ENCODE peak calls at places on chromosomes 2 and 18, in nine cellular contexts. U is neuronal stem cell; A is LoVo; Q is stimulated activated CD4-positive, alpha-beta T cell treated with anti-CD3 and anti-CD28 coated beads, Interleukin-15, amount 100 ng/mL, for 1 hour; C is DMS79 treated with DMSO at 0.1 percent for 48 hours; F is nephron progenitor cell; Y is HFFc6; B is HT1080; I is upper lobe of left lung. D is an unnamed sample.

GRCh38 chr2:206642075-206643025 is at the start of gene FAM237A:
- DNase-seq in A (peak), Y (no peak), B (peak), I (no peak), U (peak), C (no peak), F (peak), Q (no peak), D (no peak)

GRCh38 chr18:36757081-36757480 is 71.7 kb downstream of the TPGS2 start:
- DNase-seq in A (peak), C (peak), Y (peak), B (peak), U (peak), Q (no peak), F (no peak), I (no peak), D (peak)

GRCh38 chr2:45808294-45808693 is 156.8 kb downstream of the PRKCE start:
- DNase-seq in I (no peak), B (no peak), Y (no peak), C (no peak), A (no peak), U (no peak), Q (no peak), F (no peak), D (no peak)

GRCh38 chr2:229416116-229416694 is 145.1 kb upstream of the PID1 start:
- DNase-seq in Q (no peak), A (no peak), F (no peak), Y (peak), I (peak), C (no peak), U (no peak), B (peak), D (no peak)

GRCh38 chr18:13147146-13147545 is 71.4 kb upstream of the LDLRAD4 start:
- DNase-seq in Q (no peak), B (no peak), Y (no peak), U (no peak), I (peak), A (no peak), C (no peak), F (no peak), D (no peak)

GRCh38 chr2:74244286-74244685 is 45.9 kb downstream of the MTHFD2 start:
- DNase-seq in F (no peak), Q (no peak), A (no peak), B (no peak), Y (no peak), C (no peak), U (no peak), I (no peak), D (no peak)

GRCh38 chr2:188456114-188456909 is 164.6 kb downstream of the GULP1 start:
- DNase-seq in A (no peak), Q (no peak), B (no peak), F (no peak), C (no peak), Y (no peak), U (no peak), I (no peak), D (no peak)

GRCh38 chr2:11872247-11872947 is 126.0 kb downstream of the LPIN1 start:
- DNase-seq in U (no peak), Q (no peak), B (no peak), Y (no peak), C (no peak), F (no peak), I (no peak), A (no peak), D (no peak)

GRCh38 chr18:32351014-32351413 is 119.7 kb downstream of the GAREM1 start:
- DNase-seq in C (no peak), A (no peak), Y (no peak), Q (no peak), I (no peak), F (no peak), U (no peak), B (no peak), D (no peak)

GRCh38 chr2:20135631-20136050 is 84.2 kb upstream of the LAPTM4A start:
- DNase-seq in Y (peak), U (peak), F (peak), B (peak), I (peak), A (peak), Q (no peak), C (peak), D (peak)

GRCh38 chr2:179932786-179933185 is 71.4 kb upstream of the ZNF385B start:
- DNase-seq in F (no peak), I (peak), B (no peak), U (no peak), A (no peak), Y (no peak), C (no peak), Q (no peak), D (no peak)

GRCh38 chr2:222891890-222892289 is 31.1 kb downstream of the ACSL3 start:
- DNase-seq in I (no peak), F (no peak), C (no peak), Y (no peak), Q (no peak), A (no peak), B (no peak), U (no peak), D (no peak)

GRCh38 chr2:70855679-70856078 is 20.1 kb upstream of the CD207 start:
- DNase-seq in B (no peak), I (no peak), U (no peak), F (no peak), A (no peak), Q (no peak), Y (no peak), C (no peak), D (no peak)

GRCh38 chr18:61459896-61460295 is 126.7 kb downstream of the CDH20 start:
- DNase-seq in I (no peak), U (no peak), Q (no peak), C (no peak), A (no peak), F (no peak), Y (no peak), B (no peak), D (no peak)

D was measured in 8988T.